ENCODE peak calls at places on chromosomes 16 and 17, in five cellular contexts. One of them, this sample, is unnamed.

GRCh38 chr16:84532855-84533486 is 28.5 kb upstream of the MEAK7 start:
- DNase-seq in mesenchymal stem cell: peak
- DNase-seq in H9: no peak
- DNase-seq in mesendoderm: no peak
- DNase-seq in neuronal stem cell: no peak
- DNase-seq in this sample: no peak

GRCh38 chr16:58475220-58475619 is 24.7 kb upstream of the NDRG4 start:
- DNase-seq in H9: no peak
- DNase-seq in mesendoderm: no peak
- DNase-seq in neuronal stem cell: no peak
- DNase-seq in mesenchymal stem cell: no peak
- DNase-seq in this sample: no peak

GRCh38 chr17:18377437-18378204 is at the start of gene EVPLL:
- DNase-seq in H9: peak
- DNase-seq in mesenchymal stem cell: no peak
- DNase-seq in mesendoderm: no peak
- DNase-seq in neuronal stem cell: no peak
- DNase-seq in this sample: no peak

GRCh38 chr17:78258323-78259229 is 27.1 kb downstream of the TMEM235 start:
- DNase-seq in neuronal stem cell: no peak
- DNase-seq in H9: peak
- DNase-seq in mesendoderm: peak
- DNase-seq in mesenchymal stem cell: peak
- DNase-seq in this sample: peak

GRCh38 chr17:56985371-56986162 is 7.6 kb downstream of the SCPEP1 start:
- DNase-seq in mesendoderm: no peak
- DNase-seq in mesenchymal stem cell: no peak
- DNase-seq in H9: no peak
- DNase-seq in neuronal stem cell: no peak
- DNase-seq in this sample: no peak

GRCh38 chr17:19248923-19249574 is 11.9 kb downstream of the EPN2 start:
- DNase-seq in H9: no peak
- DNase-seq in mesenchymal stem cell: peak
- DNase-seq in mesendoderm: no peak
- DNase-seq in neuronal stem cell: no peak
- DNase-seq in this sample: peak

GRCh38 chr17:56786989-56787482 is 46.7 kb downstream of the C17orf67 start:
- DNase-seq in H9: no peak
- DNase-seq in neuronal stem cell: no peak
- DNase-seq in mesendoderm: peak
- DNase-seq in mesenchymal stem cell: peak
- DNase-seq in this sample: peak

GRCh38 chr16:69703638-69704037 is 22.7 kb downstream of the NQO1 start:
- DNase-seq in mesendoderm: no peak
- DNase-seq in H9: no peak
- DNase-seq in mesenchymal stem cell: peak
- DNase-seq in neuronal stem cell: no peak
- DNase-seq in this sample: peak

GRCh38 chr17:44915727-44916058 is 393 bp upstream of the GFAP start:
- DNase-seq in neuronal stem cell: no peak
- DNase-seq in mesendoderm: no peak
- DNase-seq in mesenchymal stem cell: no peak
- DNase-seq in H9: no peak
- DNase-seq in this sample: no peak

GRCh38 chr16:73565263-73565662 is 517.3 kb upstream of the ZFHX3 start:
- DNase-seq in neuronal stem cell: no peak
- DNase-seq in mesendoderm: peak
- DNase-seq in H9: no peak
- DNase-seq in mesenchymal stem cell: no peak
- DNase-seq in this sample: no peak

GRCh38 chr16:68993885-68994284 is 111.6 kb upstream of the HAS3 start:
- DNase-seq in mesendoderm: no peak
- DNase-seq in H9: no peak
- DNase-seq in neuronal stem cell: no peak
- DNase-seq in mesenchymal stem cell: peak
- DNase-seq in this sample: peak

GRCh38 chr17:15972497-15972951 is 27.0 kb downstream of the ZSWIM7 start:
- DNase-seq in neuronal stem cell: no peak
- DNase-seq in mesendoderm: no peak
- DNase-seq in mesenchymal stem cell: no peak
- DNase-seq in H9: no peak
- DNase-seq in this sample: no peak

GRCh38 chr16:15457390-15457789 is 23.0 kb downstream of the BMERB1 start:
- DNase-seq in mesenchymal stem cell: no peak
- DNase-seq in H9: no peak
- DNase-seq in neuronal stem cell: no peak
- DNase-seq in mesendoderm: no peak
- DNase-seq in this sample: no peak

GRCh38 chr17:2435181-2435741 is 34.4 kb upstream of the MNT start:
- DNase-seq in H9: peak
- DNase-seq in mesendoderm: peak
- DNase-seq in neuronal stem cell: peak
- DNase-seq in mesenchymal stem cell: no peak
- DNase-seq in this sample: peak

GRCh38 chr17:2433696-2434095 is 32.8 kb upstream of the MNT start:
- DNase-seq in mesendoderm: peak
- DNase-seq in H9: no peak
- DNase-seq in mesenchymal stem cell: no peak
- DNase-seq in neuronal stem cell: no peak
- DNase-seq in this sample: peak

GRCh38 chr17:2436516-2436915 is 35.7 kb upstream of the MNT start:
- DNase-seq in mesendoderm: no peak
- DNase-seq in H9: no peak
- DNase-seq in neuronal stem cell: no peak
- DNase-seq in mesenchymal stem cell: no peak
- DNase-seq in this sample: no peak

GRCh38 chr17:2438823-2439222 is 38.0 kb upstream of the MNT start:
- DNase-seq in mesendoderm: no peak
- DNase-seq in neuronal stem cell: no peak
- DNase-seq in mesenchymal stem cell: peak
- DNase-seq in H9: no peak
- DNase-seq in this sample: peak

DNA sequence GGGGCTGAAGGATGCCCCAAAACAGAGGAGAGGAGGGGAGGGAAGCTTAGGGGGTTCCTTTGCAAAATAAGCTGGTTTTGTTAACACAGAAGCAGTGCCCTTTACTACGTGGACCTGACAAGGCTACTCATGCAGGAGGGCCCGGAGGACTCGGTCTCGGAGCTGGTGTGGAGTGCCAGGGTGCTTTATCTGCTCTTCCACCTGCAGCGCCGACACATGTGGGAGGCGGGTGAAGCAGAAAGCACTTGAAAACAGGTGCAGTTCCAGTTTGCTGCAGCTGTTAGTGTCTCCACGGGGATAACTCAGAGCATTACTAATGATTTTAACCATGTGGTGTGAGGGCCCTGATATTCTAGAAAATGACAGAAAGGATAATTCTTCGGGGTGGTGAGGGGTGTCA is 35.0 kb upstream of the MNT start:
- DNase-seq in H9: no peak
- DNase-seq in neuronal stem cell: no peak
- DNase-seq in mesenchymal stem cell: no peak
- DNase-seq in mesendoderm: no peak
- DNase-seq in this sample: no peak
- H2BK5ac ChIP-seq in H9: no peak
- H2BK5ac ChIP-seq in neuronal stem cell: no peak
- H2BK5ac ChIP-seq in mesenchymal stem cell: no peak
- H2BK5ac ChIP-seq in mesendoderm: no peak
- H2BK5ac ChIP-seq in this sample: no peak

DNA sequence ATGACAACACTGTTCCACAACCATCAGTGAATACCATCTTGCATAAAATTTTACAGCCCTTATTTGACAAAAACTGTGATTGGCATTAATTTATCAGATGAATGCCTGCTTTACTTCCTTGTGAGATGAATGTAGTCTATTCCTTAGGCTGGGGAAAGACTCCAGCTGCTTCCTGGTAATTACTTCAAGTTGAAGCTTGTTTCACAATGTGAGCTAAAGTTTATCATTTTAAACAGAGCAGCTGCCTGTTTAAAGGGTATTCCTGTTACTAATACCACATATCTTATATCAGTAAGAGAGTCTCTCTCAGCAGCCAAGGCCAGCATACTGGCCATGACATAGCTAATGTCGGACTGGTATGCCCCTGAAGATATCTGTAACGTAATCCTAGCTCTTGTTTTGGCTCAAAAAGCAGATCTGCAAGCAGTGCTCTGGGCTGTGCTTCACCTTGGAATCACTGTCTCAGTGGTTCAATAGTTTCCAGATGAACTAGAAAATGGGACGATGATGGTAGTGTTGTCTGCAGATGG is 13.2 kb upstream of the ARL2BP start:
- DNase-seq in H9: no peak
- DNase-seq in mesendoderm: no peak
- DNase-seq in neuronal stem cell: no peak
- DNase-seq in mesenchymal stem cell: no peak
- DNase-seq in this sample: peak
- H4K8ac ChIP-seq in H9: no peak
- H4K8ac ChIP-seq in mesendoderm: no peak
- H4K8ac ChIP-seq in neuronal stem cell: no peak
- H4K8ac ChIP-seq in mesenchymal stem cell: no peak
- H4K8ac ChIP-seq in this sample: no peak

GRCh38 chr16:64532117-64532516 is 589.7 kb downstream of the CDH11 start:
- DNase-seq in mesendoderm: no peak
- DNase-seq in H9: no peak
- DNase-seq in neuronal stem cell: no peak
- DNase-seq in mesenchymal stem cell: no peak
- DNase-seq in this sample: no peak

GRCh38 chr16:64539811-64540210 is 582.1 kb downstream of the CDH11 start:
- DNase-seq in mesendoderm: no peak
- DNase-seq in neuronal stem cell: no peak
- DNase-seq in H9: no peak
- DNase-seq in mesenchymal stem cell: no peak
- DNase-seq in this sample: no peak

GRCh38 chr16:64534180-64534780 is 587.6 kb downstream of the CDH11 start:
- DNase-seq in neuronal stem cell: no peak
- DNase-seq in mesenchymal stem cell: no peak
- DNase-seq in mesendoderm: peak
- DNase-seq in H9: no peak
- DNase-seq in this sample: no peak
- H2BK5ac ChIP-seq in neuronal stem cell: no peak
- H2BK5ac ChIP-seq in mesenchymal stem cell: no peak
- H2BK5ac ChIP-seq in mesendoderm: peak
- H2BK5ac ChIP-seq in H9: no peak
- H2BK5ac ChIP-seq in this sample: no peak

DNA sequence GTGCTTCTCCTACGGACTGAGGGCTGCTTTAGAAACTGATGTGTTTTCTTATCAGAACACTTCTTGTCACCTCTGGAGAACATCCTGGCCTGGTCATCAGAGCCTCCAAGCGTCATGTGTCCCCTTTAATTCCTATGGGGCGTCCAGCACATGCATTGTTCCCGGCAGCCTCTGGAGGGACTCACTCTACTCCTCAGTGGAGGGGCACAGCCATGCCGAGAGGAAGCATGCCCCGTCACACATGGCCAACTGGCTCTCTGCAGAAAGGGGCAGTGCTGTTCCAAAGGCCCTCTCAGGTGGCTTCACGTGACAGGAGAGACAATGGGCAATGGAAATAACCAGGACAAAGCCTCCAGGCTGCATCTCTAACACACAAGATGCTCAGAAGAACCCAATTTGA is 31.8 kb downstream of the CDRT15L2 start:
- DNase-seq in mesendoderm: peak
- DNase-seq in neuronal stem cell: no peak
- DNase-seq in H9: peak
- DNase-seq in mesenchymal stem cell: no peak
- DNase-seq in this sample: no peak
- H4K8ac ChIP-seq in mesendoderm: no peak
- H4K8ac ChIP-seq in neuronal stem cell: no peak
- H4K8ac ChIP-seq in H9: no peak
- H4K8ac ChIP-seq in mesenchymal stem cell: no peak
- H4K8ac ChIP-seq in this sample: no peak

DNA sequence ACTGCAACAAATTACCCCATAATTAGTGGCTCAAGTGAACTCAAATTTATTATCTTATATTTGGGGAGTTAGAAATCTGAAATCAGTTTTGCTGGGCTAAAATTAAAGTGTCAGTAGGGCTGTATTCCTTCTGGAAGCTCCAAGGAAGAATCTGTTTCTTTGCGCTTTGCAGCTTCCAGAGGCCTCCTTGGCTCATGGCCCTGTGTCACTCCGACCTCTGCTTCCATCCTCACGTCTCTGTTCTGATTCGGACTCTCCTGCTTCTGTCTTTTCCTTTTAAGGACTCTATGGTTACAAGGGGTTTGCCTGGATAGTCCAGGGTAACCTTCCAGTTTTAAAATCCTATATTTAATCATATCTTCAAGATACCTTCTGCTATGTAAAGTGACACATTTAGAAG is 232.1 kb downstream of the CA10 start:
- DNase-seq in neuronal stem cell: no peak
- DNase-seq in H9: no peak
- DNase-seq in mesenchymal stem cell: no peak
- DNase-seq in mesendoderm: no peak
- DNase-seq in this sample: no peak
- H2BK5ac ChIP-seq in neuronal stem cell: no peak
- H2BK5ac ChIP-seq in H9: no peak
- H2BK5ac ChIP-seq in mesenchymal stem cell: no peak
- H2BK5ac ChIP-seq in mesendoderm: no peak
- H2BK5ac ChIP-seq in this sample: no peak

GRCh38 chr16:55645986-55646385 is 9.8 kb upstream of the SLC6A2 start:
- DNase-seq in mesendoderm: peak
- DNase-seq in mesenchymal stem cell: no peak
- DNase-seq in H9: peak
- DNase-seq in neuronal stem cell: no peak
- DNase-seq in this sample: no peak

GRCh38 chr16:55641430-55642056 is 14.2 kb upstream of the SLC6A2 start:
- DNase-seq in mesendoderm: no peak
- DNase-seq in neuronal stem cell: no peak
- DNase-seq in H9: peak
- DNase-seq in mesenchymal stem cell: peak
- DNase-seq in this sample: peak

GRCh38 chr16:55643161-55643970 is 12.4 kb upstream of the SLC6A2 start:
- DNase-seq in H9: peak
- DNase-seq in mesenchymal stem cell: peak
- DNase-seq in neuronal stem cell: no peak
- DNase-seq in mesendoderm: no peak
- DNase-seq in this sample: peak

GRCh38 chr16:55640714-55641327 is 15.0 kb upstream of the SLC6A2 start:
- DNase-seq in mesendoderm: no peak
- DNase-seq in mesenchymal stem cell: no peak
- DNase-seq in H9: peak
- DNase-seq in neuronal stem cell: no peak
- DNase-seq in this sample: no peak

GRCh38 chr16:55642611-55643010 is 13.2 kb upstream of the SLC6A2 start:
- DNase-seq in H9: no peak
- DNase-seq in neuronal stem cell: no peak
- DNase-seq in mesenchymal stem cell: no peak
- DNase-seq in mesendoderm: no peak
- DNase-seq in this sample: no peak
- H4K8ac ChIP-seq in H9: no peak
- H4K8ac ChIP-seq in neuronal stem cell: no peak
- H4K8ac ChIP-seq in mesenchymal stem cell: no peak
- H4K8ac ChIP-seq in mesendoderm: no peak
- H4K8ac ChIP-seq in this sample: no peak

GRCh38 chr16:17318200-17318599 is 152.6 kb downstream of the XYLT1 start:
- DNase-seq in mesendoderm: peak
- DNase-seq in neuronal stem cell: no peak
- DNase-seq in mesenchymal stem cell: no peak
- DNase-seq in H9: no peak
- DNase-seq in this sample: peak
- H2BK5ac ChIP-seq in mesendoderm: no peak
- H2BK5ac ChIP-seq in neuronal stem cell: no peak
- H2BK5ac ChIP-seq in mesenchymal stem cell: no peak
- H2BK5ac ChIP-seq in H9: no peak
- H2BK5ac ChIP-seq in this sample: no peak